ENCODE peak calls at places on chromosomes 2 and 18, in seven cellular contexts. Z, C, U, I, H, Q and F are unnamed samples.

GRCh38 chr2:181393472-181393871 is 63.7 kb upstream of the ITGA4 start:
- DNase-seq in Z (no peak), C (no peak), U (no peak), I (no peak), H (no peak), Q (no peak), F (peak)

GRCh38 chr18:50614838-50615237 is 55.0 kb downstream of the MAPK4 start:
- DNase-seq in Z (no peak), C (no peak), U (no peak), I (no peak), H (no peak), Q (no peak), F (no peak)

GRCh38 chr2:235078182-235078581 is 126.4 kb downstream of the SH3BP4 start:
- DNase-seq in Z (no peak), C (no peak), U (no peak), I (no peak), H (no peak), Q (no peak), F (no peak)

GRCh38 chr18:14100503-14101286 is 31.5 kb downstream of the ZNF519 start:
- DNase-seq in Z (no peak), C (no peak), U (no peak), I (no peak), H (no peak), Q (no peak), F (no peak)

GRCh38 chr2:223560704-223561435 is 41.3 kb downstream of the SCG2 start:
- DNase-seq in Z (no peak), C (no peak), U (no peak), I (no peak), H (no peak), Q (peak), F (no peak)

GRCh38 chr2:14427982-14428567 is 204.4 kb upstream of the LRATD1 start:
- DNase-seq in Z (no peak), C (no peak), U (peak), I (no peak), H (no peak), Q (no peak), F (no peak)

GRCh38 chr2:32680937-32681336 is 53.1 kb downstream of the TTC27 start:
- DNase-seq in Z (no peak), C (no peak), U (no peak), I (no peak), H (no peak), Q (no peak), F (no peak)

GRCh38 chr2:174623690-174624089 is 26.1 kb upstream of the WIPF1 start:
- DNase-seq in Z (no peak), C (no peak), U (no peak), I (no peak), H (no peak), Q (no peak), F (no peak)

GRCh38 chr2:234816491-234816890 is 135.3 kb upstream of the SH3BP4 start:
- DNase-seq in Z (no peak), C (no peak), U (no peak), I (no peak), H (no peak), Q (no peak), F (no peak)

GRCh38 chr2:636649-637405 is 40.4 kb downstream of the TMEM18 start:
- DNase-seq in Z (peak), C (peak), U (peak), I (peak), H (peak), Q (peak), F (no peak)

GRCh38 chr2:212387146-212387545 is 151.5 kb downstream of the ERBB4 start:
- DNase-seq in Z (no peak), C (no peak), U (no peak), I (no peak), H (no peak), Q (no peak), F (no peak)

GRCh38 chr2:86333378-86333777 is 4.0 kb downstream of the REEP1 start:
- DNase-seq in Z (no peak), C (no peak), U (no peak), I (no peak), H (no peak), Q (no peak), F (no peak)

GRCh38 chr2:123993728-123994323 is 31.3 kb upstream of the CNTNAP5 start:
- DNase-seq in Z (peak), C (no peak), U (peak), I (peak), H (no peak), Q (no peak), F (no peak)

GRCh38 chr2:176158306-176158643 is 1.2 kb downstream of the HOXD3 start:
- DNase-seq in Z (no peak), C (no peak), U (no peak), I (no peak), H (no peak), Q (no peak), F (no peak)

GRCh38 chr18:35635171-35635570 is 53.6 kb downstream of the GALNT1 start:
- DNase-seq in Z (no peak), C (no peak), U (no peak), I (no peak), H (no peak), Q (no peak), F (no peak)

GRCh38 chr2:13597176-13597575 is 880.4 kb downstream of the TRIB2 start:
- DNase-seq in Z (no peak), C (no peak), U (no peak), I (no peak), H (no peak), Q (no peak), F (no peak)

GRCh38 chr2:133521146-133521745 is 47.0 kb downstream of the NCKAP5 start:
- DNase-seq in Z (no peak), C (no peak), U (no peak), I (no peak), H (no peak), Q (no peak), F (no peak)

GRCh38 chr2:27496357-27497287 is at the start of gene GCKR:
- DNase-seq in Z (no peak), C (no peak), U (no peak), I (no peak), H (no peak), Q (no peak), F (no peak)

GRCh38 chr2:11863513-11864328 is 117.3 kb downstream of the LPIN1 start:
- DNase-seq in Z (peak), C (peak), U (peak), I (peak), H (peak), Q (peak), F (peak)

GRCh38 chr2:28365158-28365557 is 27.5 kb upstream of the FOSL2 start:
- DNase-seq in Z (no peak), C (no peak), U (no peak), I (no peak), H (no peak), Q (no peak), F (no peak)

GRCh38 chr2:148614332-148615049 is 30.1 kb upstream of the EPC2 start:
- DNase-seq in Z (no peak), C (peak), U (peak), I (peak), H (no peak), Q (no peak), F (no peak)

GRCh38 chr2:108073425-108074072 is 87.2 kb downstream of the SLC5A7 start:
- DNase-seq in Z (no peak), C (no peak), U (no peak), I (no peak), H (no peak), Q (no peak), F (no peak)

GRCh38 chr18:61322265-61322873 is 10.9 kb upstream of the CDH20 start:
- DNase-seq in Z (peak), C (no peak), U (peak), I (peak), H (no peak), Q (peak), F (peak)

GRCh38 chr2:218082586-218083351 is 13.7 kb downstream of the RUFY4 start:
- DNase-seq in Z (no peak), C (no peak), U (no peak), I (no peak), H (no peak), Q (no peak), F (no peak)

GRCh38 chr2:231687961-231688360 is 20.4 kb upstream of the PTMA start:
- DNase-seq in Z (no peak), C (no peak), U (no peak), I (no peak), H (no peak), Q (no peak), F (no peak)